ENCODE peak calls at places on chromosome 4, in four cellular contexts. One of them, this sample, is unnamed.

GRCh38 chr4:1990676-1991075 is 18.1 kb downstream of the NELFA start:
- DNase-seq in central memory CD4-positive, alpha-beta T cell: no peak
- DNase-seq in RWPE1: no peak
- DNase-seq in T-helper 2 cell: no peak
- DNase-seq in this sample: no peak

GRCh38 chr4:77127837-77128621 is 29.0 kb upstream of the CCNG2 start:
- DNase-seq in T-helper 2 cell: no peak
- DNase-seq in RWPE1: no peak
- DNase-seq in central memory CD4-positive, alpha-beta T cell: no peak
- DNase-seq in this sample: no peak

GRCh38 chr4:155433636-155434360 is 57.0 kb upstream of the MAP9 start:
- DNase-seq in RWPE1: peak; percentile 68
- DNase-seq in central memory CD4-positive, alpha-beta T cell: no peak
- DNase-seq in T-helper 2 cell: no peak
- DNase-seq in this sample: no peak

GRCh38 chr4:33739886-33740285 is 2504.4 kb downstream of the ARAP2 start:
- DNase-seq in RWPE1: no peak
- DNase-seq in T-helper 2 cell: no peak
- DNase-seq in central memory CD4-positive, alpha-beta T cell: no peak
- DNase-seq in this sample: no peak

GRCh38 chr4:104491396-104491821 is 3.3 kb downstream of the CXXC4 start:
- DNase-seq in central memory CD4-positive, alpha-beta T cell: peak; percentile 40
- DNase-seq in RWPE1: peak; percentile 13
- DNase-seq in T-helper 2 cell: peak; percentile 61
- DNase-seq in this sample: peak; percentile 70

GRCh38 chr4:52425751-52426326 is 233.3 kb downstream of the USP46 start:
- DNase-seq in central memory CD4-positive, alpha-beta T cell: no peak
- DNase-seq in T-helper 2 cell: no peak
- DNase-seq in RWPE1: no peak
- DNase-seq in this sample: no peak

GRCh38 chr4:17188035-17188967 is 289.9 kb upstream of the LDB2 start:
- DNase-seq in central memory CD4-positive, alpha-beta T cell: no peak
- DNase-seq in T-helper 2 cell: no peak
- DNase-seq in RWPE1: no peak
- DNase-seq in this sample: no peak

GRCh38 chr4:24970635-24971034 is 57.8 kb upstream of the CCDC149 start:
- DNase-seq in central memory CD4-positive, alpha-beta T cell: no peak
- DNase-seq in T-helper 2 cell: no peak
- DNase-seq in RWPE1: no peak
- DNase-seq in this sample: no peak

GRCh38 chr4:102871772-102872171 is 3.0 kb downstream of the CISD2 start:
- DNase-seq in RWPE1: no peak
- DNase-seq in central memory CD4-positive, alpha-beta T cell: no peak
- DNase-seq in T-helper 2 cell: no peak
- DNase-seq in this sample: no peak

GRCh38 chr4:92305878-92306520 is 2.2 kb downstream of the GRID2 start:
- DNase-seq in RWPE1: no peak
- DNase-seq in T-helper 2 cell: no peak
- DNase-seq in central memory CD4-positive, alpha-beta T cell: no peak
- DNase-seq in this sample: peak; percentile 34

GRCh38 chr4:110605077-110605476 is 17.8 kb downstream of the PITX2 start:
- DNase-seq in T-helper 2 cell: no peak
- DNase-seq in central memory CD4-positive, alpha-beta T cell: no peak
- DNase-seq in RWPE1: no peak
- DNase-seq in this sample: no peak

GRCh38 chr4:75063417-75063816 is 130.5 kb downstream of the PARM1 start:
- DNase-seq in RWPE1: no peak
- DNase-seq in central memory CD4-positive, alpha-beta T cell: no peak
- DNase-seq in T-helper 2 cell: no peak
- DNase-seq in this sample: no peak

GRCh38 chr4:76948441-76949292 is 885 bp upstream of the SEPTIN11 start:
- DNase-seq in T-helper 2 cell: peak; percentile 69
- DNase-seq in central memory CD4-positive, alpha-beta T cell: peak; percentile 61
- DNase-seq in RWPE1: peak; percentile 64
- DNase-seq in this sample: peak; percentile 64

GRCh38 chr4:121168865-121169281 is 4.8 kb upstream of the TNIP3 start:
- DNase-seq in T-helper 2 cell: no peak
- DNase-seq in RWPE1: no peak
- DNase-seq in central memory CD4-positive, alpha-beta T cell: no peak
- DNase-seq in this sample: no peak